ENCODE peak calls at places on chromosomes 12 and 14, in six cellular contexts. One of them, this sample, is unnamed.

GRCh38 chr12:132146098-132146497 is 1.8 kb downstream of the NOC4L start:
- DNase-seq in IMR-90: no peak
- DNase-seq in neuronal stem cell: no peak
- DNase-seq in mesenchymal stem cell: no peak
- DNase-seq in H1: no peak
- DNase-seq in trophoblast cell: no peak
- DNase-seq in this sample: no peak

GRCh38 chr12:109581856-109582255 is 8.3 kb downstream of the MVK start:
- DNase-seq in IMR-90: peak; percentile 45
- DNase-seq in neuronal stem cell: no peak
- DNase-seq in mesenchymal stem cell: peak; percentile 68
- DNase-seq in H1: no peak
- DNase-seq in trophoblast cell: peak; percentile 90
- DNase-seq in this sample: no peak

GRCh38 chr12:116366824-116367223 is 89.3 kb upstream of the MED13L start:
- DNase-seq in IMR-90: no peak
- DNase-seq in neuronal stem cell: no peak
- DNase-seq in mesenchymal stem cell: no peak
- DNase-seq in H1: no peak
- DNase-seq in trophoblast cell: peak; percentile 17
- DNase-seq in this sample: no peak

GRCh38 chr12:49232940-49233841 is 31.7 kb upstream of the TUBA1C start:
- DNase-seq in IMR-90: peak; percentile 56
- DNase-seq in neuronal stem cell: peak; percentile 65
- DNase-seq in mesenchymal stem cell: peak; percentile 71
- DNase-seq in H1: peak; percentile 66
- DNase-seq in trophoblast cell: no peak
- DNase-seq in this sample: peak; percentile 71

GRCh38 chr12:127964717-127965116 is 302.3 kb upstream of the TMEM132C start:
- DNase-seq in IMR-90: no peak
- DNase-seq in neuronal stem cell: no peak
- DNase-seq in mesenchymal stem cell: peak; percentile 6
- DNase-seq in H1: no peak
- DNase-seq in trophoblast cell: no peak
- DNase-seq in this sample: no peak

GRCh38 chr14:35224615-35225014 is 67.6 kb upstream of the PSMA6 start:
- DNase-seq in IMR-90: no peak
- DNase-seq in neuronal stem cell: no peak
- DNase-seq in mesenchymal stem cell: no peak
- DNase-seq in H1: no peak
- DNase-seq in trophoblast cell: no peak
- DNase-seq in this sample: no peak

GRCh38 chr12:9928607-9929006 is 3.6 kb downstream of the CLEC2A start:
- DNase-seq in IMR-90: no peak
- DNase-seq in neuronal stem cell: no peak
- DNase-seq in mesenchymal stem cell: no peak
- DNase-seq in H1: no peak
- DNase-seq in trophoblast cell: no peak
- DNase-seq in this sample: no peak

GRCh38 chr14:91115986-91116385 is 2.1 kb downstream of the DGLUCY start:
- DNase-seq in IMR-90: peak; percentile 30
- DNase-seq in neuronal stem cell: no peak
- DNase-seq in mesenchymal stem cell: peak; percentile 16
- DNase-seq in H1: no peak
- DNase-seq in trophoblast cell: no peak
- DNase-seq in this sample: no peak

GRCh38 chr12:12701457-12701856 is 5.5 kb upstream of the GPR19 start:
- DNase-seq in IMR-90: no peak
- DNase-seq in neuronal stem cell: no peak
- DNase-seq in mesenchymal stem cell: no peak
- DNase-seq in H1: no peak
- DNase-seq in trophoblast cell: peak; percentile 51
- DNase-seq in this sample: peak; percentile 77

GRCh38 chr12:40444174-40444573 is 219.4 kb downstream of the LRRK2 start:
- DNase-seq in IMR-90: no peak
- DNase-seq in neuronal stem cell: no peak
- DNase-seq in mesenchymal stem cell: no peak
- DNase-seq in H1: no peak
- DNase-seq in trophoblast cell: no peak
- DNase-seq in this sample: no peak

GRCh38 chr12:8108808-8109398 is 14.5 kb upstream of the CLEC4A start:
- DNase-seq in IMR-90: peak; percentile 79
- DNase-seq in neuronal stem cell: peak; percentile 73
- DNase-seq in mesenchymal stem cell: peak; percentile 78
- DNase-seq in H1: peak; percentile 86
- DNase-seq in trophoblast cell: peak; percentile 90
- DNase-seq in this sample: peak; percentile 77

GRCh38 chr12:12008931-12009611 is 61.7 kb upstream of the BCL2L14 start:
- DNase-seq in IMR-90: peak; percentile 31
- DNase-seq in neuronal stem cell: peak; percentile 76
- DNase-seq in mesenchymal stem cell: peak; percentile 77
- DNase-seq in H1: peak; percentile 64
- DNase-seq in trophoblast cell: peak; percentile 48
- DNase-seq in this sample: peak; percentile 93

GRCh38 chr14:102573591-102574046 is 18.8 kb upstream of the RCOR1 start:
- DNase-seq in IMR-90: no peak
- DNase-seq in neuronal stem cell: no peak
- DNase-seq in mesenchymal stem cell: no peak
- DNase-seq in H1: no peak
- DNase-seq in trophoblast cell: no peak
- DNase-seq in this sample: no peak

GRCh38 chr14:60396718-60397343 is 89.0 kb downstream of the C14orf39 start:
- DNase-seq in IMR-90: peak; percentile 1
- DNase-seq in neuronal stem cell: no peak
- DNase-seq in mesenchymal stem cell: no peak
- DNase-seq in H1: no peak
- DNase-seq in trophoblast cell: no peak
- DNase-seq in this sample: no peak

GRCh38 chr14:35046751-35047536 is 872 bp downstream of the FAM177A1 start:
- DNase-seq in IMR-90: peak; percentile 4
- DNase-seq in neuronal stem cell: no peak
- DNase-seq in mesenchymal stem cell: peak; percentile 34
- DNase-seq in H1: no peak
- DNase-seq in trophoblast cell: peak; percentile 33
- DNase-seq in this sample: no peak

GRCh38 chr12:131726-132465 is 65.3 kb downstream of the IQSEC3 start:
- DNase-seq in IMR-90: no peak
- DNase-seq in neuronal stem cell: no peak
- DNase-seq in mesenchymal stem cell: no peak
- DNase-seq in H1: no peak
- DNase-seq in trophoblast cell: no peak
- DNase-seq in this sample: no peak

GRCh38 chr12:128079-128478 is 61.5 kb downstream of the IQSEC3 start:
- DNase-seq in IMR-90: no peak
- DNase-seq in neuronal stem cell: no peak
- DNase-seq in mesenchymal stem cell: no peak
- DNase-seq in H1: no peak
- DNase-seq in trophoblast cell: no peak
- DNase-seq in this sample: no peak

GRCh38 chr12:135127-135526 is 68.6 kb downstream of the IQSEC3 start:
- DNase-seq in IMR-90: no peak
- DNase-seq in neuronal stem cell: no peak
- DNase-seq in mesenchymal stem cell: no peak
- DNase-seq in H1: no peak
- DNase-seq in trophoblast cell: no peak
- DNase-seq in this sample: no peak

GRCh38 chr12:129001-129400 is 62.4 kb downstream of the IQSEC3 start:
- DNase-seq in IMR-90: no peak
- DNase-seq in neuronal stem cell: no peak
- DNase-seq in mesenchymal stem cell: no peak
- DNase-seq in H1: no peak
- DNase-seq in trophoblast cell: no peak
- DNase-seq in this sample: no peak

GRCh38 chr12:130519-130918 is 64.0 kb downstream of the IQSEC3 start:
- DNase-seq in IMR-90: no peak
- DNase-seq in neuronal stem cell: no peak
- DNase-seq in mesenchymal stem cell: no peak
- DNase-seq in H1: no peak
- DNase-seq in trophoblast cell: no peak
- DNase-seq in this sample: no peak
- H3K14ac ChIP-seq in IMR-90: no peak overlapping the region
- H3K14ac ChIP-seq in neuronal stem cell: peak overlapping the region; percentile 91
- H3K14ac ChIP-seq in mesenchymal stem cell: no peak overlapping the region
- H3K14ac ChIP-seq in H1: no peak overlapping the region
- H3K14ac ChIP-seq in trophoblast cell: no peak overlapping the region
- H3K14ac ChIP-seq in this sample: no peak overlapping the region

DNA sequence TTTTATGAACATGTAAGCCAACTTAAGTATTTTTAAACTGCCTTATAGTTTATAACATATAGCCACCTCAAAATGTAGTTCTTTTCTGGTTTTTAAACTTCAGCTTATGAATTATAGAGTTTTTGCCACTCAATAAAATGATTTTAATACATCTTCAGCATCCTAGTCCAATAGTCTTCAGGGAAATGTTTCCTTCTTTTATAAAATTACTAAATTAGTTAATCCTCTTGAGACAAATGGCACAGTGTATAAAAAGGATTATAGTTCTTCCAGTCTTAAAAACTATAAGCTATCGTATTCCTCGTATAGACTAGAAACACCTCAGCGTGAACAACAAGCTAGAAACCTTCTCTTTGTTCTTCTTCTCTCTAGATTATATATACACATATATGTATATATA is at the start of gene OR6C74:
- DNase-seq in IMR-90: no peak
- DNase-seq in neuronal stem cell: no peak
- DNase-seq in mesenchymal stem cell: no peak
- DNase-seq in H1: no peak
- DNase-seq in trophoblast cell: no peak
- DNase-seq in this sample: no peak
- H3K14ac ChIP-seq in IMR-90: no peak within 1 kb of the TSS
- H3K14ac ChIP-seq in neuronal stem cell: no peak within 1 kb of the TSS
- H3K14ac ChIP-seq in mesenchymal stem cell: no peak within 1 kb of the TSS
- H3K14ac ChIP-seq in H1: no peak within 1 kb of the TSS
- H3K14ac ChIP-seq in trophoblast cell: no peak within 1 kb of the TSS
- H3K14ac ChIP-seq in this sample: no peak within 1 kb of the TSS

GRCh38 chr12:92756905-92757598 is 54.3 kb downstream of the PLEKHG7 start:
- DNase-seq in IMR-90: no peak
- DNase-seq in neuronal stem cell: no peak
- DNase-seq in mesenchymal stem cell: no peak
- DNase-seq in H1: no peak
- DNase-seq in trophoblast cell: no peak
- DNase-seq in this sample: no peak
- H3K14ac ChIP-seq in IMR-90: peak overlapping the region; percentile 48
- H3K14ac ChIP-seq in neuronal stem cell: no peak overlapping the region
- H3K14ac ChIP-seq in mesenchymal stem cell: no peak overlapping the region
- H3K14ac ChIP-seq in H1: no peak overlapping the region
- H3K14ac ChIP-seq in trophoblast cell: no peak overlapping the region
- H3K14ac ChIP-seq in this sample: no peak overlapping the region

GRCh38 chr14:68780358-68781160 is 12.3 kb downstream of the ZFP36L1 start:
- DNase-seq in IMR-90: peak; percentile 62
- DNase-seq in neuronal stem cell: no peak
- DNase-seq in mesenchymal stem cell: peak; percentile 78
- DNase-seq in H1: no peak
- DNase-seq in trophoblast cell: no peak
- DNase-seq in this sample: no peak

GRCh38 chr14:68774771-68775613 is 17.9 kb downstream of the ZFP36L1 start:
- DNase-seq in IMR-90: peak; percentile 84
- DNase-seq in neuronal stem cell: no peak
- DNase-seq in mesenchymal stem cell: peak; percentile 82
- DNase-seq in H1: no peak
- DNase-seq in trophoblast cell: peak; percentile 50
- DNase-seq in this sample: no peak

GRCh38 chr14:68779761-68780323 is 13.0 kb downstream of the ZFP36L1 start:
- DNase-seq in IMR-90: peak; percentile 91
- DNase-seq in neuronal stem cell: no peak
- DNase-seq in mesenchymal stem cell: peak; percentile 96
- DNase-seq in H1: no peak
- DNase-seq in trophoblast cell: peak; percentile 68
- DNase-seq in this sample: no peak

GRCh38 chr14:68775614-68776126 is 17.2 kb downstream of the ZFP36L1 start:
- DNase-seq in IMR-90: no peak
- DNase-seq in neuronal stem cell: no peak
- DNase-seq in mesenchymal stem cell: no peak
- DNase-seq in H1: no peak
- DNase-seq in trophoblast cell: no peak
- DNase-seq in this sample: no peak

GRCh38 chr14:68777644-68778043 is 15.2 kb downstream of the ZFP36L1 start:
- DNase-seq in IMR-90: no peak
- DNase-seq in neuronal stem cell: no peak
- DNase-seq in mesenchymal stem cell: no peak
- DNase-seq in H1: no peak
- DNase-seq in trophoblast cell: no peak
- DNase-seq in this sample: no peak
- H3K14ac ChIP-seq in IMR-90: peak overlapping the region; percentile 27
- H3K14ac ChIP-seq in neuronal stem cell: no peak overlapping the region
- H3K14ac ChIP-seq in mesenchymal stem cell: no peak overlapping the region
- H3K14ac ChIP-seq in H1: no peak overlapping the region
- H3K14ac ChIP-seq in trophoblast cell: no peak overlapping the region
- H3K14ac ChIP-seq in this sample: no peak overlapping the region

GRCh38 chr14:61565181-61565580 is 130.1 kb upstream of the HIF1A start:
- DNase-seq in IMR-90: peak; percentile 41
- DNase-seq in neuronal stem cell: no peak
- DNase-seq in mesenchymal stem cell: peak; percentile 68
- DNase-seq in H1: no peak
- DNase-seq in trophoblast cell: no peak
- DNase-seq in this sample: no peak

GRCh38 chr14:61563880-61564622 is 131.3 kb upstream of the HIF1A start:
- DNase-seq in IMR-90: no peak
- DNase-seq in neuronal stem cell: no peak
- DNase-seq in mesenchymal stem cell: no peak
- DNase-seq in H1: no peak
- DNase-seq in trophoblast cell: peak; percentile 36
- DNase-seq in this sample: no peak

GRCh38 chr14:61565836-61566536 is 129.3 kb upstream of the HIF1A start:
- DNase-seq in IMR-90: peak; percentile 97
- DNase-seq in neuronal stem cell: no peak
- DNase-seq in mesenchymal stem cell: peak; percentile 86
- DNase-seq in H1: no peak
- DNase-seq in trophoblast cell: peak; percentile 31
- DNase-seq in this sample: no peak

GRCh38 chr14:61563162-61563511 is 132.2 kb upstream of the HIF1A start:
- DNase-seq in IMR-90: no peak
- DNase-seq in neuronal stem cell: no peak
- DNase-seq in mesenchymal stem cell: no peak
- DNase-seq in H1: no peak
- DNase-seq in trophoblast cell: no peak
- DNase-seq in this sample: no peak

DNA sequence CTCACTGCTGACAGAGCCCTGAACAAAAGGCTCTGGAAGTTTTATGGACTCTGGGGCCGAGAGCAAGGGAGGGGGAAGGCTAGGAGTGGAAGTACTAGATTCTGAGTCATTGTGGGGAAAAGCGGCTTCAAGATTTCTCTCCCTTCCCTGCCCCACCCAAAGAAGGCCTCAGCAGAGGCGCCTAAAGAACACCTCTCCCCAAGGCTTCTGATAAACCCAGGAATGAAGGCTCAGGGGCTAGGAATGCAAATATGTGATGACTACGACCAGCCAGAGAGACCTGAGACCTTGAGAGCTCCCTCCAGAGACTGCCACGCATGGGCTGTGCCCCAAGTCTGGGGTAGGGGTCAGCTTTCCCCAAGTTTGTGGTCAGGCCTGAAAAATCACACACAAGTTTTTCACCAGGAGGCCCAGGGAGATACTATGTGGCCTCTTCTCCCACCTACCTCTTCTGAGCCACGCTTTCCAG is 130.7 kb upstream of the HIF1A start:
- DNase-seq in IMR-90: peak; percentile 97
- DNase-seq in neuronal stem cell: no peak
- DNase-seq in mesenchymal stem cell: peak; percentile 94
- DNase-seq in H1: no peak
- DNase-seq in trophoblast cell: peak; percentile 72
- DNase-seq in this sample: no peak
- H3K14ac ChIP-seq in IMR-90: peak overlapping the region; percentile 89
- H3K14ac ChIP-seq in neuronal stem cell: no peak overlapping the region
- H3K14ac ChIP-seq in mesenchymal stem cell: peak overlapping the region; percentile 39
- H3K14ac ChIP-seq in H1: no peak overlapping the region
- H3K14ac ChIP-seq in trophoblast cell: peak overlapping the region; percentile 91
- H3K14ac ChIP-seq in this sample: no peak overlapping the region

GRCh38 chr12:2523317-2523716 is 271.5 kb upstream of the FKBP4 start:
- DNase-seq in IMR-90: no peak
- DNase-seq in neuronal stem cell: no peak
- DNase-seq in mesenchymal stem cell: no peak
- DNase-seq in H1: no peak
- DNase-seq in trophoblast cell: no peak
- DNase-seq in this sample: no peak
- H3K14ac ChIP-seq in IMR-90: no peak overlapping the region
- H3K14ac ChIP-seq in neuronal stem cell: no peak overlapping the region
- H3K14ac ChIP-seq in mesenchymal stem cell: no peak overlapping the region
- H3K14ac ChIP-seq in H1: no peak overlapping the region
- H3K14ac ChIP-seq in trophoblast cell: no peak overlapping the region
- H3K14ac ChIP-seq in this sample: no peak overlapping the region

This sample was measured in H9.